ENCODE peak calls at places on chromosome 2, in six cellular contexts. L, Q, Y, J, A and C are unnamed samples.

GRCh38 chr2:36902385-36903120 is 63.8 kb downstream of the STRN start:
- DNase-seq in L (no peak), Q (no peak), Y (no peak), J (no peak), A (no peak), C (no peak)

GRCh38 chr2:40218679-40219078 is 233.2 kb downstream of the SLC8A1 start:
- DNase-seq in L (peak; percentile 75), Q (no peak), Y (no peak), J (no peak), A (no peak), C (no peak)

GRCh38 chr2:101105654-101106053 is 45.5 kb downstream of the TBC1D8 start:
- DNase-seq in L (no peak), Q (no peak), Y (no peak), J (no peak), A (no peak), C (no peak)

GRCh38 chr2:241802806-241803318 is 6.1 kb upstream of the NEU4 start:
- DNase-seq in L (no peak), Q (no peak), Y (no peak), J (no peak), A (peak; percentile 5), C (no peak)

GRCh38 chr2:204176306-204176705 is 239.7 kb downstream of the ICOS start:
- DNase-seq in L (no peak), Q (no peak), Y (no peak), J (no peak), A (no peak), C (no peak)

GRCh38 chr2:29456429-29456828 is 341.2 kb downstream of the CLIP4 start:
- DNase-seq in L (no peak), Q (no peak), Y (no peak), J (no peak), A (no peak), C (no peak)

GRCh38 chr2:73962798-73963197 is 21.9 kb upstream of the TET3 start:
- DNase-seq in L (no peak), Q (no peak), Y (no peak), J (no peak), A (no peak), C (no peak)

GRCh38 chr2:236781933-236782788 is 212.5 kb downstream of the ACKR3 start:
- DNase-seq in L (no peak), Q (no peak), Y (no peak), J (no peak), A (no peak), C (no peak)

GRCh38 chr2:12675801-12676200 is 40.9 kb upstream of the TRIB2 start:
- DNase-seq in L (no peak), Q (no peak), Y (no peak), J (no peak), A (no peak), C (peak; percentile 78)

GRCh38 chr2:9231291-9232165 is 24.9 kb downstream of the ASAP2 start:
- DNase-seq in L (no peak), Q (no peak), Y (no peak), J (no peak), A (no peak), C (no peak)

GRCh38 chr2:238139841-238140439 is 1.5 kb downstream of the KLHL30 start:
- DNase-seq in L (no peak), Q (no peak), Y (no peak), J (no peak), A (no peak), C (no peak)

GRCh38 chr2:165056585-165056984 is 101.3 kb upstream of the SLC38A11 start:
- DNase-seq in L (no peak), Q (no peak), Y (no peak), J (no peak), A (no peak), C (no peak)

GRCh38 chr2:222656544-222657446 is 903 bp upstream of the FARSB start:
- DNase-seq in L (no peak), Q (no peak), Y (no peak), J (peak; percentile 21), A (no peak), C (peak; percentile 17)